ENCODE peak calls at places on chromosomes 6 and 20, in six cellular contexts. G is NCI-H748 treated with DMSO at 0.1 percent for 48 hours; Y is stimulated activated CD4-positive, alpha-beta T cell treated with anti-CD3 and anti-CD28 coated beads, Interleukin-1b, Interleukin-23, amount 100 ng/mL, for 48 hours; L is NCI-H1092; T is nephron progenitor cell; U is D341Med. W is an unnamed sample.

GRCh38 chr6:90790696-90791095 is 203.8 kb upstream of the MAP3K7 start:
- DNase-seq in G (no peak), Y (no peak), L (no peak), T (no peak), U (no peak), W (no peak)

GRCh38 chr6:49202923-49203322 is 260.1 kb downstream of the MMUT start:
- DNase-seq in G (no peak), Y (no peak), L (no peak), T (no peak), U (no peak), W (no peak)

GRCh38 chr20:54345301-54345724 is 130.1 kb upstream of the DOK5 start:
- DNase-seq in G (no peak), Y (no peak), L (no peak), T (no peak), U (no peak), W (no peak)

GRCh38 chr20:45469336-45470261 is at the start of gene WFDC2:
- DNase-seq in G (no peak), Y (no peak), L (peak; percentile 9), T (peak; percentile 68), U (peak; percentile 48), W (no peak)

GRCh38 chr6:117502580-117502979 is 20.1 kb downstream of the DCBLD1 start:
- DNase-seq in G (no peak), Y (no peak), L (no peak), T (no peak), U (no peak), W (no peak)

GRCh38 chr6:55980627-55981211 is 105.3 kb upstream of the BMP5 start:
- DNase-seq in G (peak; percentile 13), Y (no peak), L (peak; percentile 5), T (peak; percentile 46), U (peak; percentile 36), W (peak; percentile 49)

GRCh38 chr6:64553414-64553813 is 917.8 kb downstream of the PHF3 start:
- DNase-seq in G (peak; percentile 52), Y (no peak), L (no peak), T (no peak), U (no peak), W (no peak)

GRCh38 chr20:10578607-10579006 is 95.2 kb downstream of the JAG1 start:
- DNase-seq in G (no peak), Y (no peak), L (no peak), T (no peak), U (no peak), W (no peak)

GRCh38 chr20:13458860-13459451 is 179.8 kb downstream of the TASP1 start:
- DNase-seq in G (peak; percentile 47), Y (no peak), L (no peak), T (no peak), U (peak; percentile 68), W (peak; percentile 12)

GRCh38 chr20:56630506-56631317 is 1.6 kb downstream of the TFAP2C start:
- DNase-seq in G (no peak), Y (no peak), L (no peak), T (peak; percentile 66), U (peak; percentile 66), W (no peak)

GRCh38 chr6:137005073-137005472 is 39.7 kb downstream of the IL20RA start:
- DNase-seq in G (no peak), Y (no peak), L (no peak), T (no peak), U (no peak), W (no peak)

GRCh38 chr6:14559754-14560527 is 442.4 kb downstream of the CD83 start:
- DNase-seq in G (no peak), Y (no peak), L (no peak), T (no peak), U (no peak), W (no peak)

GRCh38 chr20:36497856-36498255 is 43.5 kb upstream of the MYL9 start:
- DNase-seq in G (no peak), Y (no peak), L (no peak), T (no peak), U (no peak), W (no peak)

GRCh38 chr6:44386929-44387345 is 569 bp upstream of the CDC5L start:
- DNase-seq in G (no peak), Y (no peak), L (no peak), T (no peak), U (peak; percentile 58), W (no peak)

GRCh38 chr20:34078540-34078939 is 33.5 kb downstream of the EIF2S2 start:
- DNase-seq in G (no peak), Y (no peak), L (no peak), T (no peak), U (no peak), W (no peak)